ENCODE peak calls at places on chromosomes 7 and 10, in eight cellular contexts. W is stimulated activated CD4-positive, alpha-beta T cell treated with anti-CD3 and anti-CD28 coated beads, Interleukin-15, amount 100 ng/mL, for 1 hour; A is activated T-helper 1 cell treated with anti-CD3 and anti-CD28 coated beads, Interleukin-2, amount 50 U/mL, for 16 hours; P is activated CD4-positive, alpha-beta T cell treated with anti-CD3 and anti-CD28 coated beads, Interleukin-2, amount 50 U/mL, for 48 hours; J is Right ventricle myocardium superior; V is EH; N is sigmoid colon; G is K562. B is an unnamed sample.

GRCh38 chr10:61463035-61463909 is 10.1 kb upstream of the TMEM26 start:
- DNase-seq in W (no peak), A (no peak), P (no peak), J (no peak), V (peak; percentile 77), N (no peak), G (no peak), B (no peak)

GRCh38 chr10:131651674-131652093 is 249.1 kb upstream of the PPP2R2D start:
- DNase-seq in W (no peak), A (no peak), P (no peak), J (no peak), V (no peak), N (no peak), G (no peak), B (no peak)

GRCh38 chr10:2196272-2196671 is 458.9 kb upstream of the ADARB2 start:
- DNase-seq in W (no peak), A (no peak), P (no peak), J (no peak), V (no peak), N (no peak), G (no peak), B (no peak)

GRCh38 chr10:103682042-103682441 is 173.3 kb downstream of the SH3PXD2A start:
- DNase-seq in W (no peak), A (no peak), P (no peak), J (no peak), V (no peak), N (no peak), G (no peak), B (no peak)

GRCh38 chr10:126465771-126466170 is 77.5 kb upstream of the ADAM12 start:
- DNase-seq in W (no peak), A (no peak), P (no peak), J (no peak), V (no peak), N (no peak), G (no peak), B (no peak)

GRCh38 chr7:99126921-99127553 is 16.9 kb downstream of the SMURF1 start:
- DNase-seq in W (no peak), A (no peak), P (no peak), J (no peak), V (no peak), N (no peak), G (peak; percentile 30), B (no peak)

GRCh38 chr7:55132890-55133551 is 114.2 kb downstream of the EGFR start:
- DNase-seq in W (no peak), A (no peak), P (peak; percentile 17), J (no peak), V (peak; percentile 99), N (peak; percentile 83), G (no peak), B (no peak)

GRCh38 chr7:157194948-157195347 is 56.2 kb downstream of the UBE3C start:
- DNase-seq in W (no peak), A (no peak), P (no peak), J (no peak), V (no peak), N (no peak), G (no peak), B (no peak)

GRCh38 chr10:11017575-11018425 is at the start of gene CELF2:
- DNase-seq in W (peak; percentile 47), A (peak; percentile 22), P (peak; percentile 47), J (peak; percentile 81), V (peak; percentile 10), N (peak; percentile 81), G (peak; percentile 16), B (no peak)

GRCh38 chr10:84084342-84084741 is 55.0 kb upstream of the GHITM start:
- DNase-seq in W (no peak), A (no peak), P (no peak), J (no peak), V (no peak), N (no peak), G (no peak), B (no peak)

GRCh38 chr10:12911795-12912194 is 89.7 kb downstream of the CCDC3 start:
- DNase-seq in W (no peak), A (no peak), P (no peak), J (no peak), V (no peak), N (no peak), G (no peak), B (no peak)

GRCh38 chr7:99693427-99694200 is 13.8 kb upstream of the CYP3A5 start:
- DNase-seq in W (no peak), A (no peak), P (no peak), J (no peak), V (no peak), N (no peak), G (peak; percentile 81), B (no peak)

GRCh38 chr10:53166325-53166724 is 393.7 kb upstream of the MBL2 start:
- DNase-seq in W (no peak), A (no peak), P (no peak), J (no peak), V (no peak), N (no peak), G (no peak), B (no peak)

GRCh38 chr7:27677912-27678612 is 15.4 kb upstream of the HIBADH start:
- DNase-seq in W (no peak), A (no peak), P (no peak), J (no peak), V (peak; percentile 97), N (no peak), G (peak; percentile 19), B (no peak)

GRCh38 chr7:23287612-23288011 is 11.5 kb upstream of the MALSU1 start:
- DNase-seq in W (no peak), A (no peak), P (peak; percentile 6), J (no peak), V (peak; percentile 9), N (no peak), G (no peak), B (no peak)

GRCh38 chr10:12333382-12334185 is 15.8 kb upstream of the CAMK1D start:
- DNase-seq in W (no peak), A (peak; percentile 11), P (peak; percentile 54), J (peak; percentile 72), V (peak; percentile 97), N (peak; percentile 85), G (no peak), B (no peak)

GRCh38 chr10:71939861-71940474 is 24.2 kb upstream of the CHST3 start:
- DNase-seq in W (no peak), A (no peak), P (peak; percentile 11), J (no peak), V (no peak), N (no peak), G (no peak), B (no peak)

GRCh38 chr10:33801705-33802104 is 467.2 kb upstream of the NRP1 start:
- DNase-seq in W (no peak), A (no peak), P (no peak), J (no peak), V (peak; percentile 31), N (no peak), G (no peak), B (no peak)

GRCh38 chr7:27411145-27411544 is 168.5 kb downstream of the EVX1 start:
- DNase-seq in W (no peak), A (no peak), P (no peak), J (no peak), V (no peak), N (no peak), G (no peak), B (no peak)